ENCODE peak calls at places on chromosomes 3 and 15, in six cellular contexts. S, A, F, P, G and L are unnamed samples.

GRCh38 chr15:43776718-43777292 is at the start of gene ELL3:
- DNase-seq in S (peak), A (peak), F (peak), P (peak), G (peak), L (no peak)

GRCh38 chr15:81897011-81897677 is 148.7 kb downstream of the MEX3B start:
- DNase-seq in S (no peak), A (no peak), F (no peak), P (no peak), G (no peak), L (no peak)

GRCh38 chr15:23420806-23421575 is 26.1 kb downstream of the GOLGA6L2 start:
- DNase-seq in S (no peak), A (no peak), F (no peak), P (no peak), G (no peak), L (no peak)

GRCh38 chr3:76429536-76430177 is 610.2 kb upstream of the ROBO2 start:
- DNase-seq in S (no peak), A (peak), F (no peak), P (no peak), G (no peak), L (no peak)

GRCh38 chr15:94584833-94585244 is 353.5 kb downstream of the MCTP2 start:
- DNase-seq in S (peak), A (no peak), F (no peak), P (no peak), G (no peak), L (no peak)

GRCh38 chr15:70140543-70141375 is 43.0 kb upstream of the TLE3 start:
- DNase-seq in S (peak), A (no peak), F (no peak), P (no peak), G (peak), L (no peak)

GRCh38 chr3:98560911-98561310 is 29.1 kb downstream of the GPR15 start:
- DNase-seq in S (no peak), A (no peak), F (no peak), P (no peak), G (no peak), L (no peak)

GRCh38 chr3:85360742-85361387 is 402.1 kb downstream of the CADM2 start:
- DNase-seq in S (no peak), A (peak), F (peak), P (no peak), G (peak), L (peak)